ENCODE peak calls at places on chromosomes 7 and 10, in ten cellular contexts. One of them, this sample, is unnamed. For H3K27me3, the result is how much of the 10 kb centered on the place peaks cover.

GRCh38 chr10:13346280-13346819 is 1.7 kb downstream of the SEPHS1 start:
- DNase-seq in ovary: peak
- DNase-seq in fibroblast of lung: peak
- DNase-seq in stomach: no peak
- DNase-seq in CD4-positive, alpha-beta memory T cell: no peak
- DNase-seq in transverse colon: peak
- DNase-seq in SK-N-SH: no peak
- DNase-seq in pancreas: no peak
- DNase-seq in right cardiac atrium: no peak
- DNase-seq in uterus: peak
- DNase-seq in this sample: no peak

GRCh38 chr7:93402944-93403343 is 170.8 kb downstream of the VPS50 start:
- DNase-seq in stomach: no peak
- DNase-seq in transverse colon: no peak
- DNase-seq in ovary: no peak
- DNase-seq in fibroblast of lung: no peak
- DNase-seq in CD4-positive, alpha-beta memory T cell: no peak
- DNase-seq in uterus: no peak
- DNase-seq in right cardiac atrium: no peak
- DNase-seq in pancreas: no peak
- DNase-seq in SK-N-SH: no peak
- DNase-seq in this sample: no peak

GRCh38 chr7:151089893-151090730 is 3.8 kb downstream of the AGAP3 start:
- DNase-seq in CD4-positive, alpha-beta memory T cell: no peak
- DNase-seq in fibroblast of lung: no peak
- DNase-seq in right cardiac atrium: peak
- DNase-seq in SK-N-SH: no peak
- DNase-seq in uterus: no peak
- DNase-seq in stomach: no peak
- DNase-seq in transverse colon: no peak
- DNase-seq in ovary: no peak
- DNase-seq in pancreas: peak
- DNase-seq in this sample: peak

GRCh38 chr10:103197177-103197576 is 4.1 kb upstream of the NT5C2 start:
- DNase-seq in transverse colon: no peak
- DNase-seq in fibroblast of lung: peak
- DNase-seq in stomach: peak
- DNase-seq in right cardiac atrium: peak
- DNase-seq in ovary: no peak
- DNase-seq in uterus: no peak
- DNase-seq in CD4-positive, alpha-beta memory T cell: no peak
- DNase-seq in SK-N-SH: peak
- DNase-seq in pancreas: no peak
- DNase-seq in this sample: peak

GRCh38 chr7:30745251-30745650 is 6.7 kb upstream of the INMT start:
- DNase-seq in uterus: peak
- DNase-seq in ovary: no peak
- DNase-seq in right cardiac atrium: peak
- DNase-seq in fibroblast of lung: no peak
- DNase-seq in stomach: no peak
- DNase-seq in pancreas: no peak
- DNase-seq in transverse colon: no peak
- DNase-seq in CD4-positive, alpha-beta memory T cell: no peak
- DNase-seq in SK-N-SH: no peak
- DNase-seq in this sample: no peak

GRCh38 chr10:113527181-113527580 is 25.7 kb upstream of the HABP2 start:
- DNase-seq in pancreas: no peak
- DNase-seq in uterus: no peak
- DNase-seq in CD4-positive, alpha-beta memory T cell: no peak
- DNase-seq in transverse colon: no peak
- DNase-seq in ovary: no peak
- DNase-seq in stomach: peak
- DNase-seq in fibroblast of lung: peak
- DNase-seq in SK-N-SH: no peak
- DNase-seq in right cardiac atrium: no peak
- DNase-seq in this sample: no peak

GRCh38 chr10:78584666-78585065 is 484.1 kb upstream of the ZMIZ1 start:
- DNase-seq in ovary: no peak
- DNase-seq in stomach: no peak
- DNase-seq in SK-N-SH: no peak
- DNase-seq in uterus: peak
- DNase-seq in pancreas: no peak
- DNase-seq in fibroblast of lung: no peak
- DNase-seq in transverse colon: no peak
- DNase-seq in right cardiac atrium: peak
- DNase-seq in CD4-positive, alpha-beta memory T cell: no peak
- DNase-seq in this sample: no peak

GRCh38 chr10:58268454-58268945 is 462 bp upstream of the CISD1 start:
- DNase-seq in stomach: no peak
- DNase-seq in ovary: no peak
- DNase-seq in transverse colon: no peak
- DNase-seq in fibroblast of lung: no peak
- DNase-seq in right cardiac atrium: no peak
- DNase-seq in uterus: no peak
- DNase-seq in pancreas: no peak
- DNase-seq in SK-N-SH: no peak
- DNase-seq in CD4-positive, alpha-beta memory T cell: no peak
- DNase-seq in this sample: no peak

GRCh38 chr7:14403587-14403986 is 414.1 kb upstream of the ETV1 start:
- DNase-seq in pancreas: no peak
- DNase-seq in right cardiac atrium: no peak
- DNase-seq in fibroblast of lung: peak
- DNase-seq in ovary: no peak
- DNase-seq in SK-N-SH: no peak
- DNase-seq in stomach: no peak
- DNase-seq in CD4-positive, alpha-beta memory T cell: no peak
- DNase-seq in transverse colon: no peak
- DNase-seq in uterus: no peak
- DNase-seq in this sample: no peak

DNA sequence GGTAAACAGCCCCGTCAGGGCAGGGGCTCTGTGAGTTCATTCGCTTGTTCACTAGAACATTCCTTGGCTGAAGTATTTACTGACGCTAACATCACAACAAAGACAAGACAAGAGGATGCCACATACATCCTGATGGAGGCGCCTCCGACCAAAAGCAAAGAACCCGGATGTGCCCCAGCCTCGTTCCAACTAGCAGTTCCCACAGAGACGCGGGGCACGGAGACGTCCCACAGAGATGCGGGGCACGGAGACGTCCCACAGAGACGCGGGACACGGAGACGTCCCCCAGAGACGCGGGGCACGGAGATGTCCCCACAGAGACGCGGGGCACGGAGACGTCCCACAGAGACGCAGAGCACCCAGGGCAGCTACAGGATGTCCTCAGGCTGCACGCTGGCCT is 35.4 kb upstream of the CFAP46 start:
- DNase-seq in right cardiac atrium: no peak
- DNase-seq in ovary: no peak
- DNase-seq in fibroblast of lung: no peak
- DNase-seq in pancreas: no peak
- DNase-seq in stomach: no peak
- DNase-seq in uterus: no peak
- DNase-seq in transverse colon: no peak
- DNase-seq in CD4-positive, alpha-beta memory T cell: no peak
- DNase-seq in SK-N-SH: no peak
- DNase-seq in this sample: peak
- H3K4me3 ChIP-seq in right cardiac atrium: no peak
- H3K4me3 ChIP-seq in ovary: no peak
- H3K4me3 ChIP-seq in fibroblast of lung: no peak
- H3K4me3 ChIP-seq in pancreas: no peak
- H3K4me3 ChIP-seq in stomach: no peak
- H3K4me3 ChIP-seq in uterus: no peak
- H3K4me3 ChIP-seq in transverse colon: no peak
- H3K4me3 ChIP-seq in CD4-positive, alpha-beta memory T cell: no peak
- H3K4me3 ChIP-seq in SK-N-SH: no peak
- H3K4me3 ChIP-seq in this sample: no peak

GRCh38 chr10:29918623-29919400 is 140.6 kb downstream of the JCAD start:
- DNase-seq in SK-N-SH: no peak
- DNase-seq in uterus: no peak
- DNase-seq in CD4-positive, alpha-beta memory T cell: no peak
- DNase-seq in right cardiac atrium: no peak
- DNase-seq in ovary: no peak
- DNase-seq in fibroblast of lung: no peak
- DNase-seq in stomach: peak
- DNase-seq in pancreas: peak
- DNase-seq in transverse colon: no peak
- DNase-seq in this sample: no peak

GRCh38 chr10:29920408-29921070 is 138.8 kb downstream of the JCAD start:
- DNase-seq in stomach: no peak
- DNase-seq in pancreas: no peak
- DNase-seq in SK-N-SH: no peak
- DNase-seq in uterus: no peak
- DNase-seq in right cardiac atrium: no peak
- DNase-seq in fibroblast of lung: no peak
- DNase-seq in CD4-positive, alpha-beta memory T cell: no peak
- DNase-seq in ovary: no peak
- DNase-seq in transverse colon: no peak
- DNase-seq in this sample: no peak

GRCh38 chr10:29922904-29923303 is 136.5 kb downstream of the JCAD start:
- DNase-seq in uterus: no peak
- DNase-seq in transverse colon: no peak
- DNase-seq in right cardiac atrium: no peak
- DNase-seq in fibroblast of lung: peak
- DNase-seq in SK-N-SH: no peak
- DNase-seq in stomach: no peak
- DNase-seq in CD4-positive, alpha-beta memory T cell: no peak
- DNase-seq in ovary: no peak
- DNase-seq in pancreas: no peak
- DNase-seq in this sample: no peak

GRCh38 chr10:29922226-29922625 is 137.2 kb downstream of the JCAD start:
- DNase-seq in pancreas: no peak
- DNase-seq in stomach: no peak
- DNase-seq in fibroblast of lung: no peak
- DNase-seq in SK-N-SH: no peak
- DNase-seq in CD4-positive, alpha-beta memory T cell: no peak
- DNase-seq in uterus: no peak
- DNase-seq in ovary: no peak
- DNase-seq in transverse colon: no peak
- DNase-seq in right cardiac atrium: no peak
- DNase-seq in this sample: no peak

GRCh38 chr10:29921071-29921446 is 138.3 kb downstream of the JCAD start:
- DNase-seq in CD4-positive, alpha-beta memory T cell: no peak
- DNase-seq in uterus: no peak
- DNase-seq in transverse colon: no peak
- DNase-seq in SK-N-SH: no peak
- DNase-seq in right cardiac atrium: no peak
- DNase-seq in stomach: no peak
- DNase-seq in fibroblast of lung: no peak
- DNase-seq in ovary: no peak
- DNase-seq in pancreas: no peak
- DNase-seq in this sample: no peak
- H3K27me3 ChIP-seq in CD4-positive, alpha-beta memory T cell: under half
- H3K27me3 ChIP-seq in uterus: under half
- H3K27me3 ChIP-seq in transverse colon: under half
- H3K27me3 ChIP-seq in SK-N-SH: under half
- H3K27me3 ChIP-seq in right cardiac atrium: under half
- H3K27me3 ChIP-seq in stomach: under half
- H3K27me3 ChIP-seq in fibroblast of lung: under half
- H3K27me3 ChIP-seq in ovary: under half
- H3K27me3 ChIP-seq in pancreas: under half
- H3K27me3 ChIP-seq in this sample: under half

DNA sequence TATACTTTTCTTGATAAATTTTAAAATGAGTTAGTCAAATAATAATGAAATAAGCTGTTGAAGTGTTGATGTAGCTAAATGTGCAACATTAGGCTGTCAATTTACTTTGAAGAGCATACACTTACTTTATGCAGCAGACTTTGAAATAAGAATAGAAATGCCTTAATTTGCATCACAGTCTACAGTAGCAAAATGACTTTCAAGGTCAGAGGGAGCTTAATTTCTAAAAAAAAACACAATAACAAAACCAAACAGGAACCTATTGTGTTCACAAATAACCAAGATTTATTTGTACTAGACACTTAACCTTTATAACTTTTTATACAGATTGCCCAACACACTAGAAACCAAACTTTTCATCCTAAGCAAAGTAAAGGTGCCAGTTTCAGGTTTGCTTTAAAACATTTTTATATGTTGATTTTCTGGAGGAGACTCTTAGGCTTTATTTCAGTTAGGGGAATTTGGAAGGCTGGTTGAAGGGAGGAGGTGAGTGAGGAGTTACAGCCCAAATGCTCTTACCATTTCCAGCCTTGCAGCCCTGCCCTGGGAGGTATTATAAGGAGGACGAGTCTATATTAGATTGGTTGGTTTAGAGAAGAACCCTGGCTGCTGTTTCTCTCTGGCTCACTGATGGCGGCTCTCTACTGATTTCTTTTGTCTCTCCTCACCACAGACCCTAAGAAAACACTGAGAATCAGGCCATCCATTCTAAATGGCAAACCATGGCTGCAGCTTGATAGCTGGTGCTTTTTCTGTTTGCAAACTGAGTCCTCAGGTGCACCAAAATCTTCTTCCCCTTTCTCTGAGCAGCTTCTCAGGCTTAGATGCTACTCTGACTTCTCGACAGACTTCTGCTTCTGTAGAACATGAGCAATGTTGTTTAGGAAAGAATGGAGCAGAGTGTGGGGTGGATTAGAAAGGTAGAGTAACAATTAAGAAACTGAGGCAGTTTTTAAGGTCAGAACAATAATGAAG is 55.2 kb upstream of the RPA3 start:
- DNase-seq in transverse colon: no peak
- DNase-seq in stomach: no peak
- DNase-seq in right cardiac atrium: no peak
- DNase-seq in CD4-positive, alpha-beta memory T cell: no peak
- DNase-seq in pancreas: no peak
- DNase-seq in SK-N-SH: no peak
- DNase-seq in uterus: no peak
- DNase-seq in fibroblast of lung: no peak
- DNase-seq in ovary: no peak
- DNase-seq in this sample: no peak
- H3K4me3 ChIP-seq in transverse colon: no peak
- H3K4me3 ChIP-seq in stomach: no peak
- H3K4me3 ChIP-seq in right cardiac atrium: no peak
- H3K4me3 ChIP-seq in CD4-positive, alpha-beta memory T cell: no peak
- H3K4me3 ChIP-seq in pancreas: no peak
- H3K4me3 ChIP-seq in SK-N-SH: no peak
- H3K4me3 ChIP-seq in uterus: no peak
- H3K4me3 ChIP-seq in fibroblast of lung: no peak
- H3K4me3 ChIP-seq in ovary: no peak
- H3K4me3 ChIP-seq in this sample: no peak

DNA sequence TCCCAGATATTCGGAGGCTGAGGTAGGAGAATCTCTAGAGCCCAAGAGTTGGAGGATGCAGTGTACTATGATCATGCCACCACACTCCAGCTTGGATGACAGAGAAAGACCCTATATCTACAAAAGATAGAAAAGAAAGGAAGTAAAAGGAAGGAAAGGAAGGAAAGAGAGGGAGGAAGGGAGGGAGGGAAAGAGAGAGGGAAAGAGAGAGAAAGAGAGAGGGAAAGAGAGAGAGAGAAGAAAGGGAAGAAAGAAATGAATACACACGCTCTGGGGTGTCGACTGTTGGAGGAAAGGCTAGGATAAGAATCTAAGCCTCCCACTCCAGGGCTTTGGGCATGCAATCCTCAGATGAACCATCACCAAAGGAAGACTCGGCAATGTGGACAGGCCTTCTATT is 69.9 kb downstream of the PARD3 start:
- DNase-seq in pancreas: no peak
- DNase-seq in fibroblast of lung: no peak
- DNase-seq in ovary: no peak
- DNase-seq in SK-N-SH: no peak
- DNase-seq in transverse colon: no peak
- DNase-seq in stomach: no peak
- DNase-seq in CD4-positive, alpha-beta memory T cell: no peak
- DNase-seq in right cardiac atrium: no peak
- DNase-seq in uterus: no peak
- DNase-seq in this sample: no peak
- H3K27me3 ChIP-seq in pancreas: under half
- H3K27me3 ChIP-seq in fibroblast of lung: under half
- H3K27me3 ChIP-seq in ovary: under half
- H3K27me3 ChIP-seq in SK-N-SH: under half
- H3K27me3 ChIP-seq in transverse colon: under half
- H3K27me3 ChIP-seq in stomach: under half
- H3K27me3 ChIP-seq in CD4-positive, alpha-beta memory T cell: under half
- H3K27me3 ChIP-seq in right cardiac atrium: under half
- H3K27me3 ChIP-seq in uterus: under half
- H3K27me3 ChIP-seq in this sample: under half

This sample was measured in H7.